ENCODE peak calls at places on chromosome 16, in seven cellular contexts. P, B, K, J, I, Z and E are unnamed samples.

GRCh38 chr16:50371936-50372595 is 3.3 kb upstream of the BRD7 start:
- DNase-seq in P (no peak), B (peak), K (no peak), J (peak), I (no peak), Z (no peak), E (no peak)

GRCh38 chr16:85522842-85523601 is 90.1 kb upstream of the GSE1 start:
- DNase-seq in P (no peak), B (peak), K (no peak), J (no peak), I (peak), Z (peak), E (peak)

GRCh38 chr16:2827831-2828520 is 2.1 kb upstream of the ZG16B start:
- DNase-seq in P (no peak), B (no peak), K (peak), J (no peak), I (no peak), Z (no peak), E (no peak)

GRCh38 chr16:4139968-4140367 is 23.7 kb upstream of the ADCY9 start:
- DNase-seq in P (no peak), B (no peak), K (no peak), J (no peak), I (no peak), Z (no peak), E (no peak)

GRCh38 chr16:67451704-67452435 is 20.9 kb downstream of the HSD11B2 start:
- DNase-seq in P (no peak), B (no peak), K (no peak), J (no peak), I (no peak), Z (no peak), E (peak)

GRCh38 chr16:735982-736453 is 4.8 kb downstream of the CIAO3 start:
- DNase-seq in P (no peak), B (no peak), K (no peak), J (no peak), I (no peak), Z (no peak), E (no peak)

GRCh38 chr16:65896448-65897153 is 469.9 kb upstream of the CDH5 start:
- DNase-seq in P (no peak), B (no peak), K (no peak), J (no peak), I (no peak), Z (no peak), E (no peak)

GRCh38 chr16:89370081-89370511 is 120.3 kb downstream of the ANKRD11 start:
- DNase-seq in P (no peak), B (no peak), K (no peak), J (peak), I (no peak), Z (no peak), E (no peak)

GRCh38 chr16:74605746-74606520 is 981 bp downstream of the GLG1 start:
- DNase-seq in P (no peak), B (no peak), K (no peak), J (no peak), I (peak), Z (no peak), E (no peak)

GRCh38 chr16:14028207-14028606 is 42.9 kb upstream of the MRTFB start:
- DNase-seq in P (no peak), B (no peak), K (no peak), J (no peak), I (peak), Z (no peak), E (no peak)

GRCh38 chr16:13453938-13454553 is 465.9 kb upstream of the ERCC4 start:
- DNase-seq in P (peak), B (peak), K (no peak), J (peak), I (peak), Z (no peak), E (no peak)

GRCh38 chr16:84340305-84341040 is 27.9 kb upstream of the ATP2C2 start:
- DNase-seq in P (no peak), B (peak), K (peak), J (peak), I (no peak), Z (no peak), E (no peak)

GRCh38 chr16:19601083-19601976 is 45.8 kb downstream of the VPS35L start:
- DNase-seq in P (peak), B (peak), K (no peak), J (peak), I (peak), Z (no peak), E (no peak)

GRCh38 chr16:72986011-72986410 is 61.9 kb downstream of the ZFHX3 start:
- DNase-seq in P (no peak), B (peak), K (no peak), J (peak), I (no peak), Z (peak), E (no peak)

GRCh38 chr16:74623214-74623842 is 16.4 kb upstream of the GLG1 start:
- DNase-seq in P (no peak), B (peak), K (no peak), J (peak), I (peak), Z (no peak), E (no peak)

GRCh38 chr16:57893559-57894389 is 77.2 kb downstream of the CNGB1 start:
- DNase-seq in P (no peak), B (peak), K (peak), J (peak), I (no peak), Z (no peak), E (no peak)

GRCh38 chr16:13708361-13708760 is 211.6 kb upstream of the ERCC4 start:
- DNase-seq in P (no peak), B (no peak), K (no peak), J (no peak), I (no peak), Z (no peak), E (no peak)

GRCh38 chr16:51151435-51151950 is 423 bp upstream of the SALL1 start:
- DNase-seq in P (peak), B (peak), K (no peak), J (peak), I (peak), Z (peak), E (peak)

GRCh38 chr16:86029131-86029741 is 130.3 kb downstream of the IRF8 start:
- DNase-seq in P (no peak), B (peak), K (no peak), J (peak), I (no peak), Z (peak), E (peak)